ENCODE peak calls at places on chromosome 11, in five cellular contexts. N is adrenal gland, Q is IMR-90, T is heart left ventricle, R is fibroblast of lung. V is an unnamed sample. For H3K9me3, the result is how much of the 10 kb centered on the place peaks cover.

GRCh38 chr11:133907216-133907615 is 49.6 kb downstream of the IGSF9B start:
- DNase-seq in N (no peak), Q (no peak), T (peak), R (no peak), V (no peak)

GRCh38 chr11:127106938-127107337 is 106.4 kb upstream of the KIRREL3 start:
- DNase-seq in N (no peak), Q (no peak), T (no peak), R (no peak), V (no peak)

GRCh38 chr11:118415739-118416068 is 14.3 kb downstream of the ATP5MG start:
- DNase-seq in N (peak), Q (peak), T (no peak), R (peak), V (peak)

GRCh38 chr11:118915396-118915795 is 10.3 kb downstream of the BCL9L start:
- DNase-seq in N (no peak), Q (no peak), T (no peak), R (no peak), V (no peak)

GRCh38 chr11:129279326-129280026 is 87.4 kb upstream of the ARHGAP32 start:
- DNase-seq in N (peak), Q (peak), T (peak), R (peak), V (peak)

GRCh38 chr11:59999732-60000131 is 17.2 kb upstream of the OOSP4B start:
- DNase-seq in N (no peak), Q (no peak), T (no peak), R (no peak), V (no peak)

GRCh38 chr11:96272542-96273306 is 70.3 kb downstream of the MAML2 start:
- DNase-seq in N (no peak), Q (peak), T (no peak), R (peak), V (peak)

GRCh38 chr11:65719887-65720236 is 736 bp downstream of the RNASEH2C start:
- DNase-seq in N (no peak), Q (peak), T (no peak), R (peak), V (no peak)

GRCh38 chr11:128764617-128765095 is 70.8 kb downstream of the FLI1 start:
- DNase-seq in N (no peak), Q (no peak), T (no peak), R (no peak), V (no peak)

GRCh38 chr11:121500717-121501116 is 48.0 kb upstream of the SORL1-AS1 start:
- DNase-seq in N (no peak), Q (no peak), T (no peak), R (no peak), V (no peak)

GRCh38 chr11:121503056-121503455 is 50.3 kb upstream of the SORL1-AS1 start:
- DNase-seq in N (no peak), Q (no peak), T (no peak), R (no peak), V (no peak)

GRCh38 chr11:121499405-121499804 is 46.6 kb upstream of the SORL1-AS1 start:
- DNase-seq in N (no peak), Q (no peak), T (no peak), R (no peak), V (no peak)

GRCh38 chr11:121497176-121497995 is 44.6 kb upstream of the SORL1-AS1 start:
- DNase-seq in N (no peak), Q (no peak), T (no peak), R (no peak), V (no peak)

GRCh38 chr11:121500275-121500674 is 47.5 kb upstream of the SORL1-AS1 start:
- DNase-seq in N (no peak), Q (no peak), T (no peak), R (no peak), V (no peak)
- H3K9me3 ChIP-seq in N (under half), Q (under half), T (under half), R (under half), V (under half)

GRCh38 chr11:70577258-70577603 is 178.9 kb downstream of the CTTN start:
- DNase-seq in N (no peak), Q (no peak), T (peak), R (no peak), V (no peak)
- H3K9me3 ChIP-seq in N (under half), Q (under half), T (under half), R (under half), V (under half)

GRCh38 chr11:48675945-48676344 is 187.4 kb downstream of the OR4A47 start:
- DNase-seq in N (no peak), Q (no peak), T (no peak), R (no peak), V (no peak)
- H3K9me3 ChIP-seq in N (under half), Q (under half), T (under half), R (under half), V (under half)

DNA sequence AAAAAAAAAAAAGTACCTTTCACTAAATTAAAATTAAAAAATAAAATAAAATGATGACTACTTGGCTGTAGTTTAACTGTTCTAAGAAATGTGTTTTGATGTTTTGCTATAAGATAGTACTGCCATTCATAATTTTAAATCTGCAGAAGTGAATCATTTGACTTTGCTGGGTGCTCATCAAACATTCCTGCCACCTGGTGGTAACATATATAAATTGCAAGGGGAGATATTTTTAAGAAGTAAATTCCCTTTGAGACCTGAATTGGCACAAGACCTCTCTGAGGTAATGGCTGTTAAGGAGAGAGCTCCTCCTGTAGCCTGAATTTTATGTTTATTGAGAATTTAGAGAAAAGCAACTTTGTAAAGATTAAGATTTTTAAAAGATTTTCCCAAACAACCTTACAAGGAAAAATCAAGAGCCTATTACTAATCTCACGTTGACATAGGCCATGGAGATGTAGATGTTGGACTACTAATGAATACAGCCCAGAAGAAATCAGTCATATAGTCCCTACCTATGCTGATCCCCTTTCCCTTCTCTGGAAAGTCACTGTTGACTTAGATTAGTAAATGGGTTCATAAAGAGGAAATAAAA is 11.9 kb upstream of the NARS2 start:
- DNase-seq in N (no peak), Q (peak), T (no peak), R (no peak), V (no peak)
- H3K9me3 ChIP-seq in N (under half), Q (under half), T (under half), R (under half), V (under half)